ENCODE peak calls at places on chromosomes 16 and 17, in seven cellular contexts. K is tibial nerve; M is small intestine; D is NCI-H1417; N is stimulated activated naive CD8-positive, alpha-beta T cell treated with anti-CD3 and anti-CD28 coated beads, Interleukin-15, Interleukin-2, amounts not matched to agents 100 U/mL and 50 U/mL, for 24 hours; P is left ventricle myocardium superior; Q is AG20443. A is an unnamed sample.

GRCh38 chr17:66611397-66611796 is 223.5 kb upstream of the CACNG5 start:
- DNase-seq in K (no peak), M (no peak), D (no peak), N (no peak), P (no peak), Q (no peak), A (no peak)

GRCh38 chr17:67867591-67867990 is 42.3 kb downstream of the BPTF start:
- DNase-seq in K (no peak), M (peak), D (no peak), N (peak), P (no peak), Q (no peak), A (no peak)

GRCh38 chr17:46795379-46795952 is 23.0 kb downstream of the WNT3 start:
- DNase-seq in K (no peak), M (no peak), D (no peak), N (no peak), P (no peak), Q (peak), A (no peak)

GRCh38 chr17:12522743-12523181 is 142.9 kb upstream of the MYOCD start:
- DNase-seq in K (no peak), M (peak), D (no peak), N (no peak), P (peak), Q (peak), A (peak)

GRCh38 chr17:5514976-5515375 is 28.6 kb downstream of the MIS12 start:
- DNase-seq in K (no peak), M (no peak), D (no peak), N (no peak), P (no peak), Q (no peak), A (no peak)

GRCh38 chr16:58026139-58026704 is 668 bp downstream of the MMP15 start:
- DNase-seq in K (no peak), M (peak), D (no peak), N (peak), P (peak), Q (peak), A (peak)

GRCh38 chr16:73356401-73357079 is 308.6 kb upstream of the ZFHX3 start:
- DNase-seq in K (no peak), M (no peak), D (no peak), N (no peak), P (no peak), Q (no peak), A (no peak)

GRCh38 chr17:77373298-77374169 is 232.8 kb downstream of the SEC14L1 start:
- DNase-seq in K (no peak), M (no peak), D (no peak), N (peak), P (peak), Q (peak), A (no peak)

GRCh38 chr16:60674241-60674640 is 1362.0 kb downstream of the CDH8 start:
- DNase-seq in K (no peak), M (no peak), D (no peak), N (no peak), P (no peak), Q (no peak), A (no peak)

GRCh38 chr17:39652635-39653315 is 12.4 kb upstream of the TCAP start:
- DNase-seq in K (no peak), M (no peak), D (no peak), N (no peak), P (no peak), Q (no peak), A (peak)

GRCh38 chr17:83154311-83155127 is 75.1 kb downstream of the METRNL start:
- DNase-seq in K (no peak), M (no peak), D (no peak), N (no peak), P (no peak), Q (no peak), A (no peak)

GRCh38 chr17:12765544-12765943 is 23.8 kb upstream of the ARHGAP44 start:
- DNase-seq in K (no peak), M (peak), D (no peak), N (no peak), P (no peak), Q (peak), A (no peak)

GRCh38 chr17:70810609-70811008 is 641.3 kb downstream of the KCNJ2 start:
- DNase-seq in K (no peak), M (no peak), D (no peak), N (no peak), P (no peak), Q (peak), A (no peak)

GRCh38 chr17:65194670-65195334 is 57.6 kb downstream of the RGS9 start:
- DNase-seq in K (no peak), M (peak), D (no peak), N (no peak), P (no peak), Q (no peak), A (no peak)

GRCh38 chr16:87160218-87160617 is 157.0 kb downstream of the C16orf95 start:
- DNase-seq in K (no peak), M (no peak), D (no peak), N (no peak), P (no peak), Q (no peak), A (no peak)

GRCh38 chr17:40553694-40554534 is 11.4 kb downstream of the CCR7 start:
- DNase-seq in K (peak), M (peak), D (peak), N (peak), P (peak), Q (peak), A (peak)

GRCh38 chr17:68248199-68248825 is 469 bp downstream of the AMZ2 start:
- DNase-seq in K (peak), M (no peak), D (peak), N (no peak), P (no peak), Q (peak), A (peak)

GRCh38 chr17:39903158-39903884 is 15.1 kb downstream of the GSDMB start:
- DNase-seq in K (no peak), M (peak), D (no peak), N (no peak), P (no peak), Q (peak), A (peak)

GRCh38 chr17:72997559-72997958 is 94.9 kb downstream of the SLC39A11 start:
- DNase-seq in K (no peak), M (no peak), D (no peak), N (no peak), P (no peak), Q (no peak), A (no peak)

GRCh38 chr17:29019475-29020181 is 13.8 kb upstream of the SEZ6 start:
- DNase-seq in K (no peak), M (peak), D (no peak), N (peak), P (no peak), Q (no peak), A (no peak)

GRCh38 chr16:53756329-53756996 is 52.5 kb downstream of the FTO start:
- DNase-seq in K (no peak), M (peak), D (peak), N (no peak), P (no peak), Q (no peak), A (no peak)

GRCh38 chr17:8145811-8146210 is 6.4 kb downstream of the PER1 start:
- DNase-seq in K (no peak), M (no peak), D (no peak), N (no peak), P (no peak), Q (no peak), A (no peak)

GRCh38 chr17:78736526-78737079 is 45.5 kb downstream of the CYTH1 start:
- DNase-seq in K (peak), M (peak), D (peak), N (peak), P (peak), Q (no peak), A (no peak)

GRCh38 chr16:89350701-89351380 is 133.3 kb downstream of the ZNF778 start:
- DNase-seq in K (no peak), M (no peak), D (no peak), N (peak), P (no peak), Q (no peak), A (no peak)

GRCh38 chr16:23827245-23827543 is 8.6 kb upstream of the PRKCB start:
- DNase-seq in K (no peak), M (no peak), D (no peak), N (no peak), P (no peak), Q (no peak), A (no peak)

GRCh38 chr16:85863384-85863774 is 35.6 kb upstream of the IRF8 start:
- DNase-seq in K (no peak), M (no peak), D (no peak), N (no peak), P (no peak), Q (peak), A (no peak)

GRCh38 chr16:70579648-70580630 is 56.3 kb downstream of the SF3B3 start:
- DNase-seq in K (no peak), M (peak), D (no peak), N (no peak), P (peak), Q (peak), A (no peak)

GRCh38 chr17:77881545-77881944 is 77.0 kb upstream of the TNRC6C start:
- DNase-seq in K (peak), M (peak), D (peak), N (peak), P (peak), Q (peak), A (peak)

GRCh38 chr16:82761858-82762257 is 135.1 kb downstream of the CDH13 start:
- DNase-seq in K (no peak), M (peak), D (peak), N (no peak), P (no peak), Q (no peak), A (peak)

GRCh38 chr17:79919862-79920720 is 80.9 kb upstream of the CBX4 start:
- DNase-seq in K (no peak), M (no peak), D (no peak), N (no peak), P (no peak), Q (no peak), A (no peak)

GRCh38 chr16:4387769-4388168 is 16.1 kb downstream of the VASN start:
- DNase-seq in K (no peak), M (no peak), D (no peak), N (no peak), P (peak), Q (no peak), A (no peak)

A was measured in myocyte.